ENCODE peak calls at places on chromosomes 11 and 22, in seven cellular contexts. S is A549, Y is SK-N-SH, T is H1, A is endothelial cell of umbilical vein, Q is WTC11, U is HCT116. Z is an unnamed sample.

GRCh38 chr11:45354976-45355705 is 69.0 kb upstream of the SYT13 start:
- DNase-seq in S (peak; percentile 48), Y (peak; percentile 88), T (peak; percentile 91), A (peak; percentile 47), Q (peak; percentile 86), U (no peak), Z (no peak)

GRCh38 chr11:35357893-35358292 is 61.5 kb downstream of the SLC1A2 start:
- DNase-seq in S (no peak), Y (no peak), T (no peak), A (no peak), Q (no peak), U (no peak), Z (no peak)

GRCh38 chr11:119316729-119317591 is at the start of gene MCAM:
- DNase-seq in S (no peak), Y (peak; percentile 87), T (peak; percentile 76), A (peak; percentile 65), Q (peak; percentile 48), U (no peak), Z (peak; percentile 93)

GRCh38 chr22:46528121-46528610 is 9.3 kb downstream of the CELSR1 start:
- DNase-seq in S (peak; percentile 84), Y (no peak), T (no peak), A (peak; percentile 27), Q (no peak), U (peak; percentile 69), Z (peak; percentile 99)

GRCh38 chr11:67031791-67032561 is 9.0 kb downstream of the SYT12 start:
- DNase-seq in S (no peak), Y (no peak), T (no peak), A (no peak), Q (no peak), U (no peak), Z (no peak)

GRCh38 chr11:68457898-68458249 is 2.7 kb upstream of the PPP6R3 start:
- DNase-seq in S (no peak), Y (no peak), T (no peak), A (no peak), Q (no peak), U (no peak), Z (no peak)

GRCh38 chr11:19722702-19723101 is 10.1 kb downstream of the NAV2 start:
- DNase-seq in S (no peak), Y (no peak), T (no peak), A (no peak), Q (no peak), U (no peak), Z (no peak)

GRCh38 chr11:93521086-93521485 is 22.1 kb downstream of the SMCO4 start:
- DNase-seq in S (no peak), Y (no peak), T (no peak), A (no peak), Q (no peak), U (no peak), Z (peak; percentile 24)

GRCh38 chr22:24358105-24358836 is 69.1 kb upstream of the ADORA2A start:
- DNase-seq in S (no peak), Y (no peak), T (no peak), A (no peak), Q (no peak), U (no peak), Z (no peak)

GRCh38 chr11:104164028-104164520 is at the start of gene PDGFD:
- DNase-seq in S (peak; percentile 47), Y (peak; percentile 86), T (peak; percentile 85), A (peak; percentile 89), Q (peak; percentile 89), U (no peak), Z (peak; percentile 8)

GRCh38 chr22:50691521-50691920 is 18.9 kb downstream of the SHANK3 start:
- DNase-seq in S (no peak), Y (no peak), T (peak; percentile 48), A (peak; percentile 61), Q (no peak), U (peak; percentile 29), Z (peak; percentile 62)

GRCh38 chr11:45649544-45650165 is 15.8 kb downstream of the CHST1 start:
- DNase-seq in S (no peak), Y (no peak), T (peak; percentile 37), A (no peak), Q (no peak), U (no peak), Z (no peak)

GRCh38 chr11:93849201-93849600 is 1.2 kb downstream of the VSTM5 start:
- DNase-seq in S (no peak), Y (no peak), T (no peak), A (no peak), Q (no peak), U (no peak), Z (no peak)

GRCh38 chr11:12629601-12630313 is 44.5 kb upstream of the TEAD1 start:
- DNase-seq in S (no peak), Y (no peak), T (no peak), A (no peak), Q (no peak), U (no peak), Z (no peak)

GRCh38 chr11:65844231-65844872 is 10.6 kb downstream of the SNX32 start:
- DNase-seq in S (no peak), Y (no peak), T (no peak), A (no peak), Q (no peak), U (no peak), Z (no peak)

GRCh38 chr11:119476666-119477331 is 53.8 kb upstream of the THY1 start:
- DNase-seq in S (no peak), Y (no peak), T (peak; percentile 41), A (no peak), Q (no peak), U (no peak), Z (no peak)

DNA sequence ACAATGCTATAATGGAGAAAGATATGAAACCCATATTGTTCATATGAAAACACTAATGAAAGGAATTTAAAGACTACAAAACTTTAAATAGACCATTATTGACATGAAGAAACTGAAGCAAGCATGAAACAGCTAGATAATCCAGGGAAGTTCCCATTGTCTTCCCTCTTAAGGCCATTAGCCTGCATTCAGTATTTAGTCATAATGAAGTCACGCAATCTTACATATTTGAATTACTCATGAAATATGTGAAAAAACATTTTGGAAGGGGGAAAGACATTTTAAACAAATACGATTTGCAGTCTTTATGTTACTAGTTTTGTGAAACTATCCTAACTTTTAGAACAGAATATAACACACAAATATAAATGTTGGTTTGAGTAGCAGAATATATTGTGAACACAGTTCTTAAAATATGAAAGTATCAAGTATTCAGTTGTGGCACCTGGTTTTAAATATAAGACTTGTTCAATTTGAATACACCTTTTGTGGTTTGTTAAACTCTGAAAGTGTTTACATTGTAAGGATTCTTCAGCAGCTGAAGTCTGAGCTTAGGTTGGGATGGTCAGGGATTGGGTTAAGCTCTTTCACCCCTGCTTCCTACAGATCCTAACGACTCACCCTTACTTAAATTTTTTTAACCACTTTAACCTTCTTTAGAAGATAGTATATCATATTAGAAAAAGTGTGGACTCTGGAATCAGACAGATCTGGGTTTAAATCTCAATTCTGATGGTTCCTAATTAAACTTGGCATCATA is 500.3 kb upstream of the TENM4 start:
- DNase-seq in S (no peak), Y (no peak), T (no peak), A (no peak), Q (no peak), U (no peak), Z (no peak)
- TF ChIP-seq MAX in S (no peak), Y (no peak), T (no peak), A (no peak), Q (no peak), U (no peak), Z (no peak)

DNA sequence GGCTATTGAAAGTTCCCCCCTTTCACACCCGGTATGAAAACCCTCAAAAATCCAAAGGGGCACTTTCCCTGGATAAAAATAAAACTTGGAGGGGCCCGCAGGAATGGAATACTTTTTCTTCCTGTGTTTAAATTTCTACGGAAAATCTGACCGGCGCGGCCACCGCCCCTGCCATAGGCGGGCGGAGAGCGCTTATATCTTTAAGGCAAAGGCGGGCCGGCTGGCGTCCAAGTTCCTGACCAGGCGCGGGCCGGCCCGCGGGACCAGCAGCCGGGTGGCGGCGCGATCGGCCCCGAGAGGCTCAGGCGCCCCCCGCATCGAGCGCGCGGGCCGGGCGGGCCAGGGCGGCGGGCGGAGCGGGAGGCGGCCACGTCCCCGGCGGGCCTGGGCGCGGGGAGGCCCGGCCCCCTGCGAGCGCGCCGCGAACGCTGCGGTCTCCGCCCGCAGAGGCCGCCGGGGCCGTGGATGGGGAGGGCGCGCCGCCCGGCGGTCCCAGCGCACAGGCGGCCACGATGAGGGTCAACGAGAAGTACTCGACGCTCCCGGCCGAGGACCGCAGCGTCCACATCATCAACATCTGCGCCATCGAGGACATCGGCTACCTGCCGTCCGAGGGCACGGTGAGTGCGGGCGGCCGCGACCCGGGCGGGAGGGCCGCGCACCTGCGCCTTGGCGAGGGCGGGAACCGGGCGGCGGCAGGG is at the start of gene ANO1:
- DNase-seq in S (no peak), Y (peak; percentile 79), T (peak; percentile 61), A (no peak), Q (peak; percentile 36), U (no peak), Z (no peak)
- TF ChIP-seq MAX in S (peak; percentile 35), Y (no peak), T (peak; percentile 50), A (no peak), Q (no peak), U (peak; percentile 54), Z (no peak)

DNA sequence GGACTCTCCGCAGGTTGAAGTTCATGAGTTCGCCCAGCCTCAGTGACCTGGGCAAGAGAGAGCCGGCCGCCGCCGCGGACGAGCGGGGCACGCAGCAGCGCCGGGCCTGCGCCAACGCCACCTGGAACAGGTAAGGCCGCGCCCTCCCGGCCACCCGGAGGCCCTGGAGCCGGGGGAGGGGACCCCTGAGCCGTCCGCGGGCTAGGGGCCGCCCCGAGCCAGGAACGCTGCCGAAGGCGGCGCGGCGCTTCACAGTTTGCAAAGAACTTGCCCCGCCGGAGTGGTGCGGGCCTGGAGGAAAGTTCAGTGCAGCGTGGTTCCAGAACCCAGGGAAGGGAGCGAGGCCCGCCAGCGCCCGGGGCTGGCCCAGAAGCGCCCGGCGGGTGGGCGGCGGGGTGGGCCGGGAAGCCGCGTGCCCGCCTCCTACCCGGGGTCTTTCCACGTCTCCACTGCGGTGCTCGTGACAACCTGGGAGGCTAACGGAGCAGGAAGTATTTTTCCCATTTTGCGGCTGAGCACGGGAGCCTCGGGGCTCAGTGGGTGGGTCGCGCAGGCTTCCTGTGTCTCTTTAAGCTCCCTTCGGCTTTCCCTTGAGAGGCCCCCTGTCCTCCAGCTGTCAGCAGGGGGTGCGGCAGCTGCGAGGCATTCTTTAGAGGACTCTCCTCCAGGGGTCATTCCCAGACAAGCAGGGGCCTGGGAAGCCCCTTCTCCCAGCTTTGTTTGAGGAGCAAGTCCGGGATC is 645 bp downstream of the PRR5 start:
- DNase-seq in S (no peak), Y (peak; percentile 59), T (peak; percentile 75), A (no peak), Q (peak; percentile 67), U (no peak), Z (peak; percentile 38)
- TF ChIP-seq MAX in S (peak; percentile 15), Y (no peak), T (no peak), A (no peak), Q (no peak), U (no peak), Z (no peak)

GRCh38 chr11:2769409-2769778 is 69.6 kb upstream of the KCNQ1OT1 start:
- DNase-seq in S (no peak), Y (no peak), T (peak; percentile 23), A (no peak), Q (no peak), U (no peak), Z (no peak)

GRCh38 chr11:2767071-2767470 is 67.3 kb upstream of the KCNQ1OT1 start:
- DNase-seq in S (no peak), Y (no peak), T (no peak), A (no peak), Q (no peak), U (no peak), Z (no peak)

GRCh38 chr11:2767751-2768150 is 68.0 kb upstream of the KCNQ1OT1 start:
- DNase-seq in S (no peak), Y (no peak), T (no peak), A (no peak), Q (peak; percentile 4), U (no peak), Z (no peak)

GRCh38 chr11:2769779-2770555 is 70.2 kb upstream of the KCNQ1OT1 start:
- DNase-seq in S (no peak), Y (no peak), T (peak; percentile 14), A (no peak), Q (peak; percentile 7), U (no peak), Z (no peak)

GRCh38 chr11:2768471-2769408 is 68.9 kb upstream of the KCNQ1OT1 start:
- DNase-seq in S (peak; percentile 65), Y (no peak), T (peak; percentile 30), A (no peak), Q (no peak), U (peak; percentile 38), Z (peak; percentile 46)
- TF ChIP-seq MAX in S (no peak), Y (no peak), T (no peak), A (no peak), Q (no peak), U (no peak), Z (no peak)

Z was measured in NB4.